ENCODE peak calls at places on chromosomes 12 and 14, in four cellular contexts. Q is HepG2, C is H1, M is K562. T is an unnamed sample.

GRCh38 chr14:96584907-96585671 is 82.9 kb downstream of the PAPOLA start:
- DNase-seq in M (no peak), C (no peak), Q (no peak), T (no peak)

GRCh38 chr12:66035289-66035961 is 95.1 kb downstream of the LLPH start:
- DNase-seq in Q (peak), C (no peak), M (no peak), T (no peak)

GRCh38 chr12:80041691-80042090 is 57.6 kb upstream of the OTOGL start:
- DNase-seq in C (no peak), M (no peak), Q (no peak), T (no peak)

GRCh38 chr12:12784911-12785814 is at the start of gene APOLD1:
- DNase-seq in M (no peak), C (no peak), Q (no peak), T (no peak)

GRCh38 chr12:30782316-30783173 is 27.8 kb upstream of the CAPRIN2 start:
- DNase-seq in C (no peak), Q (no peak), M (no peak), T (no peak)

GRCh38 chr12:124758266-124759200 is 105.1 kb downstream of the SCARB1 start:
- DNase-seq in M (no peak), C (no peak), Q (no peak), T (no peak)

GRCh38 chr14:96762650-96763049 is 34.5 kb upstream of the VRK1 start:
- DNase-seq in C (peak), M (peak), Q (peak), T (peak)

GRCh38 chr12:121582583-121583333 is 1.9 kb upstream of the KDM2B start:
- DNase-seq in Q (peak), M (peak), C (peak), T (no peak)

GRCh38 chr12:121334513-121335343 is 17.5 kb downstream of the ANAPC5 start:
- DNase-seq in Q (peak), C (no peak), M (peak), T (peak)

GRCh38 chr14:58749066-58749669 is 111.4 kb downstream of the DACT1 start:
- DNase-seq in C (no peak), M (peak), Q (peak), T (peak)

GRCh38 chr14:68236525-68236924 is 416.9 kb downstream of the RAD51B start:
- DNase-seq in Q (no peak), C (no peak), M (no peak), T (no peak)

GRCh38 chr14:68137704-68138619 is 318.4 kb downstream of the RAD51B start:
- DNase-seq in M (no peak), C (peak), Q (peak), T (no peak)

GRCh38 chr12:52147367-52147972 is 44.3 kb downstream of the KRT80 start:
- DNase-seq in C (no peak), Q (peak), M (peak), T (no peak)

GRCh38 chr12:97452230-97452629 is 10.4 kb upstream of the RMST start:
- DNase-seq in C (no peak), M (no peak), Q (no peak), T (peak)

GRCh38 chr12:2018401-2018800 is 14.1 kb upstream of the DCP1B start:
- DNase-seq in Q (no peak), M (peak), C (no peak), T (no peak)

GRCh38 chr14:53260286-53260685 is 107.2 kb upstream of the DDHD1 start:
- DNase-seq in M (no peak), C (no peak), Q (no peak), T (no peak)

GRCh38 chr12:15163001-15163400 is 58.2 kb downstream of the RERG start:
- DNase-seq in M (no peak), Q (no peak), C (no peak), T (no peak)

GRCh38 chr14:35333797-35334743 is 41.9 kb downstream of the PSMA6 start:
- DNase-seq in C (no peak), Q (peak), M (no peak), T (no peak)
- TF ChIP-seq KDM1A in C (no peak), Q (no peak), M (no peak), T (no peak)

GRCh38 chr12:5438671-5439200 is 6.8 kb downstream of the NTF3 start:
- DNase-seq in M (no peak), C (no peak), Q (no peak), T (no peak)
- TF ChIP-seq ATF3 in M (no peak), C (no peak), Q (no peak), T (no peak)

GRCh38 chr12:23898121-23898520 is 51.3 kb downstream of the SOX5 start:
- DNase-seq in Q (no peak), M (no peak), C (no peak), T (no peak)

GRCh38 chr12:23899434-23899833 is 50.0 kb downstream of the SOX5 start:
- DNase-seq in M (no peak), Q (no peak), C (no peak), T (no peak)

GRCh38 chr12:23893611-23894010 is 55.9 kb downstream of the SOX5 start:
- DNase-seq in M (no peak), C (no peak), Q (no peak), T (no peak)

GRCh38 chr12:23891115-23891514 is 58.4 kb downstream of the SOX5 start:
- DNase-seq in M (no peak), Q (no peak), C (no peak), T (no peak)

DNA sequence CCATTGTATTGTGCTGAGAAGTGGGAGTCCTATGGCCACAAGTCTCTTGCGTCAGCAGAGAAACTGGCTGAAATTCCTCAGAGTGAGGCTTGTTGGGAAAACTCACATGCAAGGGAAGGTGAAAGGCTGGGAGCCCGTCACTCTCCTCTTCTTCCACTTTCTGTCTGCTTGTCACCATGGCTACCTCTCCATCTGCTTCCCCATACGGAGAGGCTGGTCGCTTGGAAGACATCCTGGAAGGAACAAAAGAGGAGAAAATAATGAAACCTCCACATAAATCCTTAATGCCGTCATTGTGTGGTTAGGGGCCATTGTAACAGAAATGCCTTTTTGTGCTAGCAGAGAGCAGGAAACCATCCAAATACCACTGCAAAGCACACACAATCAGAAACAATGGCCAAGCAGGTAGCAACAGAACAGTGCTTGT is 53.7 kb downstream of the SOX5 start:
- DNase-seq in Q (no peak), C (peak), M (no peak), T (no peak)
- TF ChIP-seq EP300 in Q (no peak), C (no peak), M (no peak), T (no peak)

DNA sequence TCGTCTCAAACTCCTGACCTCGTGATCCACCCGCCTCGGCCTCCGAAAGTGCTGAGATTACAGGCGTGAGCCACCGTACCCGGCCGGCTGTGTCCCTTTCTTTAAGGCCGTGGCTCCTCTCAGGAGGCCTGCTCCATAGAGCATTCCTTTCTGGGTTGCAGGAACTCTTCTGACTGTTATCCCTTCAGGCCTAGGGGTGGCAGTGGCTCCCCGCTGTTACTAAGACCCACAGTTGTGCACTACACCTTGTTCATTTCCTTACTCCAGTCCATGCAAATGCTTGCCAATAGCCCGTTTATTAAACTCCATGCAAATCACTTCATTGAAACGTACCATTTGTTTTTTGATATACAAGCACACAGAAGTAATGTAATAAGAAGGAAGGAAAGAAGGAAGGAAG is 234.7 kb downstream of the BCAT1 start:
- DNase-seq in M (no peak), Q (no peak), C (no peak), T (no peak)
- TF ChIP-seq KDM1A in M (no peak), Q (no peak), C (no peak), T (no peak)

DNA sequence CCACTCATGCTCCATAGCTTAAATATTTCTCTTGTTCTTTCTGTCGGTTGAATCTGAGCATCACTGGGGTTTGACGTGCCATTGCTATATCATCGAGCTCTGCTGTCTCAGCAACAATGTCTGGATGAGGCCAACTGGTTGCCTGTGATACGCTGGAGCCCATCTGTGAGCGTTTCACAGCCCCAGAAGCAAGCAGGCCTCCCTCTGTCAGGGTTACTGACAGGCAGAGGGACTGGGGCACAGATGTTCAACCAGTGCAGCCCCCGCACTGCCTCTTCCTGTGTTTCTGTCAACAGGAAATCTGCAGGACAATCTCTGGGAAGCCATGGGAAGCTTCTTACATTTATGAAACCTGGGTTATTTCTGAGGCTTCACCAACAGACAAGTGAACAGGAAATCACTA is 23.9 kb downstream of the DMAC2L start:
- DNase-seq in M (no peak), Q (no peak), C (no peak), T (no peak)
- TF ChIP-seq ATF3 in M (no peak), Q (no peak), C (no peak), T (no peak)

GRCh38 chr12:144650-145284 is 69.2 kb downstream of the SLC6A12 start:
- DNase-seq in C (no peak), M (no peak), Q (no peak), T (no peak)
- TF ChIP-seq EP300 in C (no peak), M (no peak), Q (no peak), T (no peak)

GRCh38 chr14:29664515-29664914 is 263.1 kb downstream of the PRKD1 start:
- DNase-seq in Q (no peak), C (no peak), M (no peak), T (no peak)

GRCh38 chr14:29668201-29668600 is 259.4 kb downstream of the PRKD1 start:
- DNase-seq in C (no peak), M (no peak), Q (no peak), T (no peak)

GRCh38 chr14:29663281-29663801 is 264.3 kb downstream of the PRKD1 start:
- DNase-seq in C (peak), Q (no peak), M (no peak), T (no peak)
- TF ChIP-seq KDM1A in C (no peak), Q (no peak), M (no peak), T (no peak)

DNA sequence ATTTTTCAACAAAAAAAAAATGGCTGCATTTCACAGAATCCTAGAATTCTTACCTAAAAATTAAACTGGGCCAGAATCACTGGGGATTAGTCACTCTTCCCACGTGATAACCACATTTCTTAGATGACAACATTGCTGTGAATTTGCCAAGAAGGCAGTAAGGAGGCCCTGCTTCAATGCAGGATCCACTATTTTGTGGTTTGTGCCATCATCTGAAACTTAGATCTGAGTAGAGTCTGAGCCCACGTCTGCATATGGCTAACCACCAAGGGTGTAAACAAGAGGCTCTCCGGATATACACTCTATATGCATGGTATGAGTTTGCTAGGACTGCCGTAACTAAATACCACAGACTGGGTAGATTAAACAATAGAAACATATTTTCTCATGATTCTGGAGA is 24.4 kb upstream of the TBX5 start:
- DNase-seq in Q (no peak), M (no peak), C (no peak), T (no peak)
- TF ChIP-seq ATF3 in Q (no peak), M (no peak), C (no peak), T (no peak)

GRCh38 chr12:56087220-56087619 is 7.3 kb downstream of the ERBB3 start:
- DNase-seq in C (no peak), M (no peak), Q (no peak), T (no peak)

GRCh38 chr12:56086608-56087007 is 6.6 kb downstream of the ERBB3 start:
- DNase-seq in C (no peak), M (no peak), Q (no peak), T (no peak)

GRCh38 chr12:56084958-56085543 is 5.1 kb downstream of the ERBB3 start:
- DNase-seq in Q (no peak), C (no peak), M (peak), T (no peak)

GRCh38 chr12:56082967-56083366 is 3.0 kb downstream of the ERBB3 start:
- DNase-seq in M (no peak), C (no peak), Q (peak), T (no peak)

GRCh38 chr12:56086096-56086495 is 6.1 kb downstream of the ERBB3 start:
- DNase-seq in M (no peak), C (no peak), Q (no peak), T (no peak)
- TF ChIP-seq EP300 in M (no peak), C (no peak), Q (no peak), T (no peak)